ENCODE peak calls at places on chromosomes 16 and 17, in six cellular contexts. V is lower leg skin, W is fibroblast of pulmonary artery, Q is ovary, Z is breast epithelium, U is body of pancreas. I is an unnamed sample.

GRCh38 chr16:65098916-65099315 is 22.9 kb downstream of the CDH11 start:
- DNase-seq in V (no peak), Z (no peak), U (no peak), Q (no peak), W (no peak), I (no peak)

GRCh38 chr17:82437325-82437668 is 13.3 kb downstream of the CYBC1 start:
- DNase-seq in Z (no peak), W (no peak), V (no peak), Q (no peak), U (peak; percentile 27), I (no peak)

GRCh38 chr16:12002447-12003006 is 26.0 kb downstream of the SNX29 start:
- DNase-seq in W (peak; percentile 94), U (no peak), Q (peak; percentile 25), V (no peak), Z (no peak), I (no peak)

GRCh38 chr16:10992112-10992511 is 47.7 kb downstream of the CLEC16A start:
- DNase-seq in U (no peak), Q (no peak), V (no peak), W (peak; percentile 55), Z (no peak), I (no peak)

GRCh38 chr17:76696763-76697701 is 13.7 kb downstream of the MXRA7 start:
- DNase-seq in U (no peak), Q (peak; percentile 44), Z (no peak), W (peak; percentile 81), V (no peak), I (peak; percentile 67)

GRCh38 chr16:4606354-4606753 is 8.3 kb downstream of the UBALD1 start:
- DNase-seq in Z (no peak), U (peak; percentile 47), W (no peak), Q (no peak), V (no peak), I (no peak)

GRCh38 chr17:36942031-36942599 is 4.8 kb downstream of the LHX1 start:
- DNase-seq in U (no peak), Z (no peak), W (no peak), Q (no peak), V (peak; percentile 84), I (no peak)

GRCh38 chr16:8137581-8137980 is 452.7 kb downstream of the TMEM114 start:
- DNase-seq in Q (no peak), U (no peak), W (no peak), Z (no peak), V (no peak), I (no peak)

GRCh38 chr16:87843678-87844373 is 25.5 kb downstream of the SLC7A5 start:
- DNase-seq in U (no peak), Q (no peak), W (no peak), V (no peak), Z (no peak), I (no peak)

GRCh38 chr16:483351-484075 is 44.0 kb upstream of the CAPN15 start:
- DNase-seq in Z (no peak), U (no peak), V (no peak), W (peak; percentile 8), Q (no peak), I (peak; percentile 80)

GRCh38 chr16:1991135-1991551 is 1.4 kb downstream of the SYNGR3 start:
- DNase-seq in V (no peak), Z (no peak), W (no peak), Q (no peak), U (no peak), I (no peak)

GRCh38 chr17:41967141-41967920 is 736 bp downstream of the CNP start:
- DNase-seq in Z (no peak), U (peak; percentile 42), V (no peak), W (no peak), Q (peak; percentile 27), I (peak; percentile 76)

GRCh38 chr16:17304124-17304813 is 166.5 kb downstream of the XYLT1 start:
- DNase-seq in U (peak; percentile 91), Q (no peak), Z (peak; percentile 76), W (no peak), V (no peak), I (no peak)

GRCh38 chr16:674968-675883 is at the start of gene RHBDL1:
- DNase-seq in U (no peak), V (no peak), Q (no peak), W (no peak), Z (no peak), I (no peak)

GRCh38 chr16:27859020-27859419 is 204.5 kb downstream of the GSG1L start:
- DNase-seq in Q (no peak), V (no peak), W (no peak), U (no peak), Z (no peak), I (no peak)

GRCh38 chr17:80888276-80889160 is 103.1 kb upstream of the CHMP6 start:
- DNase-seq in Z (no peak), U (no peak), V (no peak), W (no peak), Q (no peak), I (no peak)

GRCh38 chr17:20008242-20009051 is 712 bp upstream of the SPECC1 start:
- DNase-seq in V (no peak), Z (no peak), U (no peak), W (peak; percentile 3), Q (peak; percentile 41), I (peak; percentile 43)

GRCh38 chr16:81532491-81533174 is 88.0 kb downstream of the CMIP start:
- DNase-seq in V (no peak), Z (no peak), W (no peak), Q (no peak), U (peak; percentile 80), I (no peak)

DNA sequence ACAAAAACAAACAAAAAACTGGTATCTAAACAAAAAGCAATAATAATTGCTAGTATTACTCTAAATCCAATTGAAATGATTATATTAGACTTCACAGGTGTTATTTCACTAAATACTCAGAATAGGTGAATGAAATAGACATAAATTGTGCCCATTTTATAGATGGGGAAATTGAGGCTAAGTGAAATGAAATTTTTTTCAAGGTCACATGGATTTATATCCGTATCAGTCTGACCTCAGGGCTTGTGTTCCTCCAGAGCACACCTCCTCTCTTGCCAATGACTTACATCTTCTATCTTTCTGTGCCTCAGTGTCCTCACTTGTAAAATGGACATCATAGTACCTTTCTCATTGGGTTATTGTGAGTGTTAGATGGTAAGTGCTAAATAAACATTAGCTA is 72.3 kb downstream of the GP2 start:
- DNase-seq in V (no peak), U (no peak), Z (no peak), W (no peak), Q (no peak), I (no peak)
- TF ChIP-seq CTCF in V (no peak), U (no peak), Z (no peak), W (no peak), Q (no peak), I (no peak)

GRCh38 chr17:40525294-40525693 is 23.9 kb upstream of the TNS4 start:
- DNase-seq in Z (no peak), V (no peak), U (no peak), W (no peak), Q (no peak), I (no peak)

GRCh38 chr17:40526668-40527067 is 25.2 kb upstream of the TNS4 start:
- DNase-seq in V (peak; percentile 83), Z (no peak), Q (no peak), U (peak; percentile 44), W (no peak), I (peak; percentile 37)

GRCh38 chr17:40522961-40523310 is 21.5 kb upstream of the TNS4 start:
- DNase-seq in Z (no peak), U (no peak), Q (no peak), W (no peak), V (peak; percentile 67), I (no peak)

GRCh38 chr17:40522250-40522960 is 21.0 kb upstream of the TNS4 start:
- DNase-seq in U (no peak), V (peak; percentile 75), Q (no peak), Z (no peak), W (no peak), I (no peak)

DNA sequence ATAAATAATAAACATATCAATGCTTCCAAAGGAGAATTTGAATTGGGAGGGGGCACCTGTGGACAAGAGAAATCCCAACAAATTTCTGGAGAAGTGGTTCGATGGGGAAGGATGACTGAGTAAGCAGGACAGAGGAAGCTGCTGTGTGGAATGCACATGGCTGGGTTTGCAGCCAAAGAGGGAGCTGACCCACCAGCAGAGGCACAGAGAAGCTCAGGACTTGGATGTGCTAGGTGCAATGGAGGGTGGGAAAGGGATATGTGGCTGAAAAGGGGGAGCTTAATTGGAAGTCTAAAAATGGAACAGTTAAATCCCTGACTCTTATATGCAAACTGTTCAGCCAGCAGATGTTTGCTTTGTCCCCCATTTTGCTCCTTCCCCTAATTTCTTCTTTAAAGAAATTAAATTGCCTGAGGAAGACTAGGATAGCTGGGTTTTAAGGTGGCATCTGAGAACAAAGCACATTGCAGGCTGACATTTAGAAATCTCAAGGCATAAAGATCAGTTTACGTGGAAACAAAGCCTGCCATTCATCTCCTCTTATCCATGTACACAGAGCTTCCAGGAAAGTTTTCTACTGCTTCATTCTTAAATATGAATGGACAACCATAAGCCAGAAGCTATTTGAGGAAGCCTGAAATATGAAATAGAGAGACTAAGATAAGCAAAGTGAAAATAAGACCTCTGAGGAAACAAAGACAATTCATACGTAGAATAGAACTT is 23.0 kb upstream of the TNS4 start:
- DNase-seq in Z (no peak), U (no peak), Q (no peak), V (peak; percentile 21), W (no peak), I (no peak)
- H3K4me3 ChIP-seq in Z (no peak overlapping the region), U (no peak overlapping the region), Q (no peak overlapping the region), V (no peak overlapping the region), W (no peak overlapping the region), I (no peak overlapping the region)

DNA sequence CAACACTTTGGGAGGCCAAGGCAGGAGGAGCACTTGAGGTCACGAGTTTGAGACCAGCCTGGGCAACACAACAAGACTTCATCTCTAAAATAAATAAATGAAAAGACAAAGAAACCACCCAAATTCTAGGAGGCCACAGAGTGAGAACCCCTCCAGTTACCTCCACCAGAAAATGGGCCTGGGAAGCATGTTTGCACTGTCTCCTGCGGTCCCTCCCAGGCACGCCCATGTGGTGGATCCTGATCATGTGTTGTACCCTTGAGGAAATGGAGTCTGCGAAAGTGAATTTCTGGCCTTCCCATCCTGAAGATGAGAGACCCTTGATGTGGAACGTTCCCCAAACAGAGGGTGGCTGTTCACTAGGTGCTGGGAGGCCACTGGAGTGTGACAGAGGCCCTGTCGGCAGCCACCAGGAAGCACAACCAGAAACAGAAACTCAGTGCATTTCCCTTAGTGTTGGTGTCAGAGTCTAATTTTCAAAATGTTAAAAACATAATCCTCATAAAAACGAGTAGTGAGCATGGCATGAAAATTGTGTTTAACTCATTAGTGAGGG is 19.2 kb upstream of the USP22 start:
- DNase-seq in U (no peak), W (no peak), Q (no peak), Z (no peak), V (no peak), I (no peak)
- TF ChIP-seq CTCF in U (no peak), W (no peak), Q (no peak), Z (no peak), V (no peak), I (no peak)

GRCh38 chr17:64016248-64016784 is 4.1 kb downstream of the ICAM2 start:
- DNase-seq in Z (no peak), W (no peak), V (peak; percentile 64), Q (no peak), U (no peak), I (peak; percentile 9)

GRCh38 chr17:64015447-64015846 is 5.0 kb downstream of the ICAM2 start:
- DNase-seq in V (no peak), Z (no peak), Q (no peak), W (no peak), U (no peak), I (no peak)

GRCh38 chr17:64017381-64017980 is 3.0 kb downstream of the ICAM2 start:
- DNase-seq in U (no peak), V (no peak), Q (no peak), Z (no peak), W (no peak), I (no peak)

GRCh38 chr17:64019486-64020067 is 856 bp downstream of the ICAM2 start:
- DNase-seq in V (peak; percentile 45), Q (no peak), Z (no peak), W (no peak), U (no peak), I (peak; percentile 9)

GRCh38 chr17:64016974-64017373 is 3.5 kb downstream of the ICAM2 start:
- DNase-seq in W (no peak), V (no peak), U (no peak), Q (no peak), Z (no peak), I (no peak)
- H3K4me3 ChIP-seq in W (no peak overlapping the region), V (no peak overlapping the region), U (no peak overlapping the region), Q (no peak overlapping the region), Z (no peak overlapping the region), I (no peak overlapping the region)

I was measured in testis.